ENCODE peak calls at places on chromosomes 13 and 19, in four cellular contexts. One of them, this sample, is unnamed.

GRCh38 chr13:62176051-62176450 is 760.4 kb upstream of the PCDH20 start:
- DNase-seq in naive thymus-derived CD4-positive, alpha-beta T cell: no peak
- DNase-seq in lower lobe of right lung: no peak
- DNase-seq in testis: no peak
- DNase-seq in this sample: no peak

GRCh38 chr13:51475727-51476521 is 23.1 kb upstream of the INTS6 start:
- DNase-seq in naive thymus-derived CD4-positive, alpha-beta T cell: no peak
- DNase-seq in lower lobe of right lung: no peak
- DNase-seq in testis: no peak
- DNase-seq in this sample: no peak

GRCh38 chr13:58583961-58584360 is 952.4 kb downstream of the PCDH17 start:
- DNase-seq in naive thymus-derived CD4-positive, alpha-beta T cell: no peak
- DNase-seq in lower lobe of right lung: no peak
- DNase-seq in testis: no peak
- DNase-seq in this sample: no peak

GRCh38 chr13:43469791-43470190 is 317.0 kb downstream of the ENOX1 start:
- DNase-seq in naive thymus-derived CD4-positive, alpha-beta T cell: no peak
- DNase-seq in lower lobe of right lung: no peak
- DNase-seq in testis: no peak
- DNase-seq in this sample: no peak

GRCh38 chr19:48569814-48570213 is 17.8 kb downstream of the SULT2B1 start:
- DNase-seq in naive thymus-derived CD4-positive, alpha-beta T cell: no peak
- DNase-seq in lower lobe of right lung: no peak
- DNase-seq in testis: no peak
- DNase-seq in this sample: no peak

GRCh38 chr13:42832341-42833153 is 51.2 kb downstream of the FAM216B start:
- DNase-seq in naive thymus-derived CD4-positive, alpha-beta T cell: no peak
- DNase-seq in lower lobe of right lung: no peak
- DNase-seq in testis: no peak
- DNase-seq in this sample: peak

GRCh38 chr13:72622546-72622945 is 104.9 kb downstream of the MZT1 start:
- DNase-seq in naive thymus-derived CD4-positive, alpha-beta T cell: no peak
- DNase-seq in lower lobe of right lung: no peak
- DNase-seq in testis: no peak
- DNase-seq in this sample: peak

GRCh38 chr13:50676602-50677001 is 166.9 kb downstream of the DLEU7 start:
- DNase-seq in naive thymus-derived CD4-positive, alpha-beta T cell: no peak
- DNase-seq in lower lobe of right lung: no peak
- DNase-seq in testis: no peak
- DNase-seq in this sample: peak

GRCh38 chr13:32246468-32246867 is 68.7 kb downstream of the ZAR1L start:
- DNase-seq in naive thymus-derived CD4-positive, alpha-beta T cell: no peak
- DNase-seq in lower lobe of right lung: peak
- DNase-seq in testis: peak
- DNase-seq in this sample: peak

GRCh38 chr19:23440207-23440606 is 44.9 kb upstream of the ZNF91 start:
- DNase-seq in naive thymus-derived CD4-positive, alpha-beta T cell: no peak
- DNase-seq in lower lobe of right lung: no peak
- DNase-seq in testis: no peak
- DNase-seq in this sample: no peak

GRCh38 chr13:47039106-47039505 is 142.3 kb upstream of the HTR2A start:
- DNase-seq in naive thymus-derived CD4-positive, alpha-beta T cell: no peak
- DNase-seq in lower lobe of right lung: no peak
- DNase-seq in testis: no peak
- DNase-seq in this sample: peak

GRCh38 chr13:27182844-27183497 is 11.4 kb upstream of the USP12 start:
- DNase-seq in naive thymus-derived CD4-positive, alpha-beta T cell: no peak
- DNase-seq in lower lobe of right lung: no peak
- DNase-seq in testis: no peak
- DNase-seq in this sample: peak

GRCh38 chr19:4609878-4610511 is 29.3 kb upstream of the TNFAIP8L1 start:
- DNase-seq in naive thymus-derived CD4-positive, alpha-beta T cell: no peak
- DNase-seq in lower lobe of right lung: no peak
- DNase-seq in testis: no peak
- DNase-seq in this sample: no peak

GRCh38 chr13:45048890-45049407 is 59.6 kb downstream of the GPALPP1 start:
- DNase-seq in naive thymus-derived CD4-positive, alpha-beta T cell: no peak
- DNase-seq in lower lobe of right lung: no peak
- DNase-seq in testis: no peak
- DNase-seq in this sample: no peak

GRCh38 chr19:54506079-54506478 is 3.4 kb downstream of the LAIR2 start:
- DNase-seq in naive thymus-derived CD4-positive, alpha-beta T cell: no peak
- DNase-seq in lower lobe of right lung: no peak
- DNase-seq in testis: no peak
- DNase-seq in this sample: peak

GRCh38 chr19:17335575-17335974 is 920 bp upstream of the ANO8 start:
- DNase-seq in naive thymus-derived CD4-positive, alpha-beta T cell: no peak
- DNase-seq in lower lobe of right lung: no peak
- DNase-seq in testis: no peak
- DNase-seq in this sample: no peak

GRCh38 chr19:9043524-9043923 is 33.3 kb upstream of the MUC16 start:
- DNase-seq in naive thymus-derived CD4-positive, alpha-beta T cell: no peak
- DNase-seq in lower lobe of right lung: no peak
- DNase-seq in testis: no peak
- DNase-seq in this sample: no peak

GRCh38 chr13:107211073-107211472 is 643.1 kb upstream of the ARGLU1 start:
- DNase-seq in naive thymus-derived CD4-positive, alpha-beta T cell: peak
- DNase-seq in lower lobe of right lung: peak
- DNase-seq in testis: peak
- DNase-seq in this sample: peak

GRCh38 chr19:13906525-13906904 is 514 bp downstream of the CC2D1A start:
- DNase-seq in naive thymus-derived CD4-positive, alpha-beta T cell: no peak
- DNase-seq in lower lobe of right lung: peak
- DNase-seq in testis: peak
- DNase-seq in this sample: peak

GRCh38 chr19:835201-835810 is 5.5 kb upstream of the PRTN3 start:
- DNase-seq in naive thymus-derived CD4-positive, alpha-beta T cell: no peak
- DNase-seq in lower lobe of right lung: no peak
- DNase-seq in testis: no peak
- DNase-seq in this sample: no peak

GRCh38 chr19:4374451-4375163 is 25.7 kb downstream of the SH3GL1 start:
- DNase-seq in naive thymus-derived CD4-positive, alpha-beta T cell: no peak
- DNase-seq in lower lobe of right lung: peak
- DNase-seq in testis: peak
- DNase-seq in this sample: peak

GRCh38 chr19:54179921-54180452 is 7.0 kb upstream of the TMC4 start:
- DNase-seq in naive thymus-derived CD4-positive, alpha-beta T cell: no peak
- DNase-seq in lower lobe of right lung: peak
- DNase-seq in testis: peak
- DNase-seq in this sample: peak

GRCh38 chr13:27482996-27483395 is 32.6 kb upstream of the MTIF3 start:
- DNase-seq in naive thymus-derived CD4-positive, alpha-beta T cell: no peak
- DNase-seq in lower lobe of right lung: no peak
- DNase-seq in testis: no peak
- DNase-seq in this sample: no peak

GRCh38 chr19:4326837-4327251 is 11.8 kb downstream of the STAP2 start:
- DNase-seq in naive thymus-derived CD4-positive, alpha-beta T cell: no peak
- DNase-seq in lower lobe of right lung: no peak
- DNase-seq in testis: no peak
- DNase-seq in this sample: no peak

GRCh38 chr19:6225232-6225635 is 54.5 kb downstream of the MLLT1 start:
- DNase-seq in naive thymus-derived CD4-positive, alpha-beta T cell: no peak
- DNase-seq in lower lobe of right lung: peak
- DNase-seq in testis: no peak
- DNase-seq in this sample: no peak

GRCh38 chr19:17648786-17649185 is 39.4 kb downstream of the UNC13A start:
- DNase-seq in naive thymus-derived CD4-positive, alpha-beta T cell: no peak
- DNase-seq in lower lobe of right lung: peak
- DNase-seq in testis: no peak
- DNase-seq in this sample: no peak

GRCh38 chr13:51560336-51560735 is 23.9 kb upstream of the WDFY2 start:
- DNase-seq in naive thymus-derived CD4-positive, alpha-beta T cell: no peak
- DNase-seq in lower lobe of right lung: no peak
- DNase-seq in testis: no peak
- DNase-seq in this sample: no peak

GRCh38 chr19:5680083-5680436 is 256 bp downstream of the MICOS13 start:
- DNase-seq in naive thymus-derived CD4-positive, alpha-beta T cell: no peak
- DNase-seq in lower lobe of right lung: peak
- DNase-seq in testis: no peak
- DNase-seq in this sample: no peak

GRCh38 chr19:49676136-49676689 is 858 bp upstream of the PRMT1 start:
- DNase-seq in naive thymus-derived CD4-positive, alpha-beta T cell: no peak
- DNase-seq in lower lobe of right lung: peak
- DNase-seq in testis: peak
- DNase-seq in this sample: no peak

GRCh38 chr13:32229443-32229842 is 85.7 kb downstream of the ZAR1L start:
- DNase-seq in naive thymus-derived CD4-positive, alpha-beta T cell: no peak
- DNase-seq in lower lobe of right lung: no peak
- DNase-seq in testis: no peak
- DNase-seq in this sample: no peak

GRCh38 chr13:21529102-21529893 is 70.2 kb upstream of the ZDHHC20 start:
- DNase-seq in naive thymus-derived CD4-positive, alpha-beta T cell: peak
- DNase-seq in lower lobe of right lung: no peak
- DNase-seq in testis: no peak
- DNase-seq in this sample: no peak

GRCh38 chr19:44943801-44944249 is 1.8 kb downstream of the APOC4 start:
- DNase-seq in naive thymus-derived CD4-positive, alpha-beta T cell: no peak
- DNase-seq in lower lobe of right lung: peak
- DNase-seq in testis: peak
- DNase-seq in this sample: peak

GRCh38 chr13:36436811-36437210 is 4.5 kb downstream of the CCNA1 start:
- DNase-seq in naive thymus-derived CD4-positive, alpha-beta T cell: no peak
- DNase-seq in lower lobe of right lung: no peak
- DNase-seq in testis: no peak
- DNase-seq in this sample: no peak

GRCh38 chr13:94112227-94112626 is 367.3 kb downstream of the DCT start:
- DNase-seq in naive thymus-derived CD4-positive, alpha-beta T cell: no peak
- DNase-seq in lower lobe of right lung: no peak
- DNase-seq in testis: no peak
- DNase-seq in this sample: peak

GRCh38 chr13:30580852-30581502 is 36.7 kb upstream of the USPL1 start:
- DNase-seq in naive thymus-derived CD4-positive, alpha-beta T cell: no peak
- DNase-seq in lower lobe of right lung: no peak
- DNase-seq in testis: no peak
- DNase-seq in this sample: peak

GRCh38 chr19:40217921-40218890 is at the start of gene TTC9B:
- DNase-seq in naive thymus-derived CD4-positive, alpha-beta T cell: peak
- DNase-seq in lower lobe of right lung: no peak
- DNase-seq in testis: peak
- DNase-seq in this sample: peak

GRCh38 chr19:292951-293350 is 1.7 kb upstream of the PLPP2 start:
- DNase-seq in naive thymus-derived CD4-positive, alpha-beta T cell: no peak
- DNase-seq in lower lobe of right lung: no peak
- DNase-seq in testis: no peak
- DNase-seq in this sample: no peak

GRCh38 chr19:46311444-46311843 is 14.6 kb downstream of the HIF3A start:
- DNase-seq in naive thymus-derived CD4-positive, alpha-beta T cell: no peak
- DNase-seq in lower lobe of right lung: no peak
- DNase-seq in testis: no peak
- DNase-seq in this sample: no peak
- H3K27ac ChIP-seq in naive thymus-derived CD4-positive, alpha-beta T cell: no peak
- H3K27ac ChIP-seq in lower lobe of right lung: no peak
- H3K27ac ChIP-seq in testis: no peak
- H3K27ac ChIP-seq in this sample: no peak

DNA sequence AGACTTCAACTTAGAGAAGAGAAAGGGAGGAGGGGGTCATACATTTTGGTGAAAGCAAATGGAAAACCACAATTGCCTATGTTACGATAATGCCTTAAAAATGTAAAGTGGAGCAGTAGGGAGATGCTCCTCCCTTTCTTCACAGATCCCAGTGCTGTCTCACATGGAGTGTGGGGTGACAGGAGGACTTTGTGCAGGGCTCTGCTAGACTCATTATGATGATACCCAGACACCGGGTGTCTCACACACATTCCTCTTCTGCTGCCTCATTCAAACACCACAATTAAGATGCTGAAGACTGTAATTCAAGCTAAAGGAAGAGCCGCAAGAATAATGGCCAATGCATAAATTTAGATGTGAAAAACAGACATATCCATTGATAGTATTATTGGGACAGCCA is 150.6 kb downstream of the LHFPL6 start:
- DNase-seq in naive thymus-derived CD4-positive, alpha-beta T cell: no peak
- DNase-seq in lower lobe of right lung: no peak
- DNase-seq in testis: no peak
- DNase-seq in this sample: no peak
- H3K27ac ChIP-seq in naive thymus-derived CD4-positive, alpha-beta T cell: no peak
- H3K27ac ChIP-seq in lower lobe of right lung: no peak
- H3K27ac ChIP-seq in testis: no peak
- H3K27ac ChIP-seq in this sample: no peak

DNA sequence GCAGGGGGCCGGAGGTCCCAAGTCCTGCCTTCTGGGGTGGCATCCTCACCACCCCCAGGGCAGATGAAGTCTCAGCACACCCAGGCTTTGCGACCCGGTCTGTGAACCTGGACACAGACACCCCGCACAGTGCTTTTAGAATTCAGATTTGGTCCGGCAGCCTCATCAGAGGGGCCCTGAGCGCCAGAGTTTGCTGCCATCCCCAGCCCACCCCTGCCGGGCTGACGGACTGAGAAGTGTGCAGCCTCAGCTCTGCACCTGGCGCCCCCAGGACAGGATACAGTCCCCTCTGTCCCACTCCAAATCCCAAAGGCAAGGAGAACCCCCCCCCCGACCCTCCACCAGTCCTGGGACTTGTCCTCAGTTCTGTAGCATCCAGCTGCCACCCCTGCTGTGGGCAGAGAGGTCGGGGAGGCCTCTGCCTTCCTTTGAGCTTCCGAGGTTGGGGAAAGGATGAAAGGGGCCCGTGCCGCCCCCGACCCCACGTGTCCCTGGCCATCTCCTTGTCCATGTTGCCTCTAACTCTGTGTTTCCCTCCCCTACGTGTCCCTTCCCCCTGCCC is 16.9 kb downstream of the CAPN12 start:
- DNase-seq in naive thymus-derived CD4-positive, alpha-beta T cell: no peak
- DNase-seq in lower lobe of right lung: no peak
- DNase-seq in testis: no peak
- DNase-seq in this sample: no peak
- H3K27ac ChIP-seq in naive thymus-derived CD4-positive, alpha-beta T cell: no peak
- H3K27ac ChIP-seq in lower lobe of right lung: peak
- H3K27ac ChIP-seq in testis: peak
- H3K27ac ChIP-seq in this sample: no peak

DNA sequence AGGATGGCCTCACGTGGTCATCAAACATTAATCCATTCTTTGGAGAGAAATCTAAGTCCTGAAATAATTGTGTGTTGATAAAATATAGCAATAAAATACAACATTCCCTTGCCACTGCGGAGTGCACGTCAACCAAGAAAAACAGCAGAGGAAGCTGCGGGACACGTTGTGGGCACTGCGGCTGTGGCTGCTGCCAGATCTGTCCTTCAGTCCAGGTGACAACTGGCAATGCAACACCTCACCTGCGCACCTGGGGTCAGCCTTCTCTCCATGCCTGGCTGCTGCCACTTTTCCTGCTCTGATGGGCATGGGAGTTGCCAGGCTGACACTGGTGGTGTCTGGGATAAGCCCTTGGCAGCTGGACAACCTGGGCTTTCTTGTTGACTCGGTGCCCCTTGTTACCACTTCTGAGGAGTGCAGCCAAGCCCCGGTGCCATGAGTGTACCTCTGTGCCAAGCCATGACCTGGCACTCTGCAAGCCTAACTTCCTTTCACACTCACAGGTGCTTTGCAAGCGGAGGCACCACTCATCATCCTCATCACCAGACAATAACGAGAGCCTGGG is 251.6 kb upstream of the TSHZ3 start:
- DNase-seq in naive thymus-derived CD4-positive, alpha-beta T cell: no peak
- DNase-seq in lower lobe of right lung: no peak
- DNase-seq in testis: no peak
- DNase-seq in this sample: no peak
- H3K27ac ChIP-seq in naive thymus-derived CD4-positive, alpha-beta T cell: no peak
- H3K27ac ChIP-seq in lower lobe of right lung: no peak
- H3K27ac ChIP-seq in testis: no peak
- H3K27ac ChIP-seq in this sample: no peak

This sample was measured in mammary epithelial cell.